ENCODE peak calls at places on chromosomes 11 and 22, in six cellular contexts. E is stomach, R is body of pancreas, U is lung, X is foreskin fibroblast, B is HCT116. M is an unnamed sample.

GRCh38 chr11:12506502-12506921 is 129.1 kb downstream of the PARVA start:
- DNase-seq in X (peak), U (no peak), E (no peak), R (no peak), B (no peak), M (no peak)

GRCh38 chr11:134716582-134716981 is 304.5 kb upstream of the B3GAT1 start:
- DNase-seq in B (no peak), X (no peak), U (no peak), E (no peak), R (no peak), M (no peak)

GRCh38 chr11:91959411-91959810 is 265.2 kb upstream of the FAT3 start:
- DNase-seq in R (no peak), U (no peak), E (no peak), B (no peak), X (no peak), M (no peak)

GRCh38 chr22:19522881-19523239 is 1.4 kb downstream of the CLDN5 start:
- DNase-seq in B (no peak), E (no peak), U (no peak), X (no peak), R (no peak), M (no peak)

GRCh38 chr11:67500818-67501584 is 4.2 kb downstream of the PITPNM1 start:
- DNase-seq in B (no peak), E (no peak), X (peak), R (no peak), U (no peak), M (no peak)

GRCh38 chr22:42991010-42991651 is 23.8 kb downstream of the PACSIN2 start:
- DNase-seq in X (peak), E (no peak), B (no peak), U (no peak), R (peak), M (no peak)

GRCh38 chr22:48734359-48734758 is 1093.3 kb downstream of the BRD1 start:
- DNase-seq in B (no peak), R (no peak), U (no peak), E (no peak), X (no peak), M (no peak)

GRCh38 chr11:9095421-9095820 is 4.0 kb upstream of the SCUBE2 start:
- DNase-seq in U (no peak), X (no peak), E (no peak), B (no peak), R (no peak), M (no peak)

GRCh38 chr11:13160302-13160701 is 117.3 kb upstream of the BMAL1 start:
- DNase-seq in U (no peak), R (no peak), X (no peak), E (no peak), B (no peak), M (no peak)

GRCh38 chr11:6703247-6704063 is 20.3 kb upstream of the MRPL17 start:
- DNase-seq in B (peak), U (peak), E (peak), X (peak), R (peak), M (peak)

GRCh38 chr11:116070555-116070954 is 566.3 kb upstream of the CADM1 start:
- DNase-seq in X (no peak), B (no peak), E (no peak), U (no peak), R (no peak), M (no peak)

GRCh38 chr22:23622634-23623033 is 9.5 kb downstream of the DRICH1 start:
- DNase-seq in B (no peak), R (no peak), U (no peak), E (no peak), X (peak), M (no peak)

GRCh38 chr11:102253018-102253775 is 64.1 kb upstream of the BIRC3 start:
- DNase-seq in R (no peak), B (no peak), X (no peak), E (no peak), U (no peak), M (no peak)

GRCh38 chr11:76624515-76625379 is 45.8 kb downstream of the LRRC32 start:
- DNase-seq in X (no peak), R (no peak), U (no peak), E (no peak), B (no peak), M (no peak)

GRCh38 chr22:41862530-41863266 is 29.8 kb downstream of the SREBF2 start:
- DNase-seq in U (peak), R (no peak), X (peak), E (no peak), B (no peak), M (no peak)

GRCh38 chr11:67504023-67504949 is 877 bp downstream of the PITPNM1 start:
- DNase-seq in U (no peak), R (peak), E (no peak), X (peak), B (no peak), M (no peak)

GRCh38 chr11:36500315-36500721 is 9.8 kb downstream of the TRAF6 start:
- DNase-seq in U (no peak), R (no peak), B (no peak), X (peak), E (no peak), M (no peak)

GRCh38 chr11:35343033-35343598 is 76.2 kb downstream of the SLC1A2 start:
- DNase-seq in X (no peak), B (no peak), U (no peak), R (no peak), E (no peak), M (no peak)

GRCh38 chr11:64237484-64237951 is 3.1 kb downstream of the VEGFB start:
- DNase-seq in X (no peak), R (peak), U (peak), E (peak), B (no peak), M (no peak)

GRCh38 chr11:12182650-12183511 is 72.5 kb downstream of the MICAL2 start:
- DNase-seq in E (no peak), X (peak), R (peak), B (peak), U (peak), M (no peak)

GRCh38 chr11:67468056-67468455 is 995 bp downstream of the TMEM134 start:
- DNase-seq in R (peak), B (no peak), U (peak), X (peak), E (peak), M (no peak)

GRCh38 chr11:99371257-99371656 is 350.5 kb downstream of the CNTN5 start:
- DNase-seq in R (no peak), B (no peak), E (no peak), X (no peak), U (no peak), M (no peak)

GRCh38 chr11:45141171-45141570 is 5.3 kb upstream of the PRDM11 start:
- DNase-seq in E (no peak), R (no peak), U (no peak), X (no peak), B (no peak), M (no peak)

GRCh38 chr22:50698546-50698945 is 25.9 kb downstream of the SHANK3 start:
- DNase-seq in E (no peak), B (no peak), X (no peak), U (no peak), R (no peak), M (no peak)

GRCh38 chr11:69920500-69921428 is 101.5 kb upstream of the FGF3 start:
- DNase-seq in E (no peak), B (no peak), R (peak), U (no peak), X (no peak), M (no peak)

GRCh38 chr22:39466228-39467006 is 9.6 kb downstream of the MGAT3 start:
- DNase-seq in B (no peak), X (no peak), U (no peak), R (no peak), E (no peak), M (no peak)

GRCh38 chr11:8372641-8373381 is 109.1 kb upstream of the LMO1 start:
- DNase-seq in X (no peak), R (no peak), E (no peak), B (no peak), U (no peak), M (no peak)

GRCh38 chr22:38098410-38099249 is 11.9 kb downstream of the BAIAP2L2 start:
- DNase-seq in E (no peak), X (peak), U (no peak), B (no peak), R (no peak), M (no peak)

GRCh38 chr22:38103641-38104040 is 6.8 kb downstream of the BAIAP2L2 start:
- DNase-seq in B (no peak), R (no peak), E (no peak), U (no peak), X (no peak), M (no peak)

GRCh38 chr22:38097058-38097457 is 13.1 kb upstream of the SLC16A8 start:
- DNase-seq in X (no peak), B (no peak), E (no peak), U (no peak), R (no peak), M (no peak)

DNA sequence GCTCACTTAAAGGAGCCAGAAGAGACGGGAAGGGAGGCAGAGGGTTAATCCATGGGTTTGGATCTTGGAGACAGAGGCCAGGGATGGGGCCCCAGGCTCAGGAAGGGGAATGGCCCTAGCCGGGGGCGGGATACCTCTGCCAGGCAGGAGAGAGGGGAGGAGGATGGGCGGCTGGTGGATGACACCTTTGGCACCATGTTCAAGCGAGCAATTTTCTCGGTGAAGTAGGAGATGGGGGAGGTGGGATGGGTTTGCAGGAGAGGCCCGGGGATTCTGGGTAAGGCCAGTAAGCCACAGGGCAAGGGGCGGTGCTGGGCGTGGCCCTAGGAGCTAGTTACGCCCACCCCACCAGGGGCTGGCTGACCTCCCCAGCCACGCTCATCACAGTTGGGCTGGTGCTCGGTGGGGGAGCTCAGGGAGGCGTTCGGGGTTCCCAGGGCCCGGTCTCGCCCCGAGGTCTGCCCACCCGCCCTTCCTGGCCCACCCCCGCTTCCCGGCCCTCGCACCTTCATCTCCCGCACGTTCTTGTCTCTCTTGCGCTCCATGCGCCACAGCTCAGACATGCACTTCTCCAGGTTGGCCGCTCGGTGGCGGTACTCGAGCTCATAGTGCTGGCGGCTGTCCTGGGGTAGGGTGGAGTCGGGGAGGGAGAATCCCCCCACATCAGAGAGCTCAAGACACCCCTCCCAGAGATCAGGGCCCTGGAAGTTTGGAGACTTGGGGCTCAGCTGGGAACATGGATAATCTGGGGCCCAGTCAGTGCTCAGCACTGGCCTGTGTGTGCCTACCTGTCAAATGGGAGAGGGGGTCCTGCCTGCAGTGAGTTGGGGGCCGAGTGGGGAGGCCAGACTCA is 12.7 kb downstream of the BAIAP2L2 start:
- DNase-seq in R (no peak), E (no peak), B (peak), X (peak), U (no peak), M (peak)
- H3K4me3 ChIP-seq in R (no peak), E (no peak), B (no peak), X (no peak), U (no peak), M (peak)

GRCh38 chr11:73596547-73596946 is 1.4 kb downstream of the FAM168A start:
- DNase-seq in B (no peak), X (no peak), R (no peak), E (no peak), U (no peak), M (no peak)
- H3K4me3 ChIP-seq in B (peak), X (peak), R (no peak), E (no peak), U (no peak), M (no peak)

DNA sequence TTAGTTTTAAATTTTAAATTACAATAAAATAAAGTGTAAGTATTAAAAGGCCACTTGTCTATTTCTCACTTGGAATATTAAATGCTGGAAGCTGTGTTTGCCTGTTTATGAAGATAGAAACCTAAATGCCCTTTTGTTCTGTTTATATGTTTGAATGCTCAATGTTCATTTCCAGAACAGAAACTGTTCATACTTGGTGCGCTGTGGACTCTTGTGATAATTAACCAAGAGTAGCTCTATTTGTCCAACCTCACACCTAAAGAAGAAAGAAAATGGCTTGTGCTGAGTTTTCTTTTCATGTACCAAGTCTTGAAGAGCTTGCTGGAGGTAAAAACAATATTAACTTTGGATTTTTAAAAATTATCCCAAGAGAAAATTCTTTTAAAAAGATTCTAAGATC is 5.7 kb downstream of the C11orf54 start:
- DNase-seq in X (no peak), U (no peak), E (no peak), B (no peak), R (no peak), M (no peak)
- H3K4me3 ChIP-seq in X (no peak), U (no peak), E (no peak), B (no peak), R (no peak), M (no peak)

GRCh38 chr22:35426801-35427140 is 26.8 kb downstream of the MCM5 start:
- DNase-seq in X (no peak), B (no peak), R (no peak), E (no peak), U (no peak), M (no peak)
- H3K4me3 ChIP-seq in X (no peak), B (no peak), R (no peak), E (no peak), U (no peak), M (no peak)